ENCODE peak calls at places on chromosomes 11 and 22, in ten cellular contexts. T is SK-N-SH, V is HepG2, S is K562, E is upper lobe of left lung, L is ovary, B is A549, K is transverse colon, R is suprapubic skin, X is sigmoid colon. O is an unnamed sample.
A peak's percentile ranks its signal among the peaks of the same experiment; 100 is the strongest.

GRCh38 chr11:57646221-57646620 is 3.5 kb downstream of the YPEL4 start:
- DNase-seq in T (no peak), V (no peak), S (no peak), E (no peak), L (no peak), B (no peak), K (no peak), R (no peak), X (peak; percentile 70), O (no peak)

GRCh38 chr11:83727251-83727650 is 441.1 kb upstream of the CCDC90B start:
- DNase-seq in T (no peak), V (no peak), S (no peak), E (no peak), L (no peak), B (no peak), K (no peak), R (no peak), X (no peak), O (no peak)

GRCh38 chr11:17972987-17973386 is 39.9 kb downstream of the SERGEF start:
- DNase-seq in T (peak; percentile 61), V (peak; percentile 23), S (peak; percentile 50), E (no peak), L (peak; percentile 53), B (peak; percentile 62), K (peak; percentile 10), R (no peak), X (peak; percentile 75), O (no peak)

GRCh38 chr22:20469110-20469855 is 26.3 kb downstream of the KLHL22 start:
- DNase-seq in T (no peak), V (no peak), S (peak; percentile 71), E (no peak), L (no peak), B (no peak), K (no peak), R (no peak), X (no peak), O (no peak)

GRCh38 chr22:28146401-28147304 is 227.6 kb upstream of the PITPNB start:
- DNase-seq in T (no peak), V (no peak), S (no peak), E (no peak), L (no peak), B (no peak), K (no peak), R (no peak), X (no peak), O (no peak)

GRCh38 chr11:126405906-126406305 is 50.4 kb downstream of the ST3GAL4 start:
- DNase-seq in T (no peak), V (no peak), S (no peak), E (no peak), L (no peak), B (no peak), K (peak; percentile 73), R (peak; percentile 59), X (no peak), O (no peak)

GRCh38 chr11:22878039-22878438 is 17.8 kb upstream of the CCDC179 start:
- DNase-seq in T (no peak), V (no peak), S (no peak), E (no peak), L (no peak), B (no peak), K (peak; percentile 8), R (no peak), X (no peak), O (no peak)

GRCh38 chr11:57391546-57391945 is 1.1 kb upstream of the PRG2 start:
- DNase-seq in T (no peak), V (no peak), S (no peak), E (no peak), L (no peak), B (no peak), K (no peak), R (no peak), X (no peak), O (no peak)

DNA sequence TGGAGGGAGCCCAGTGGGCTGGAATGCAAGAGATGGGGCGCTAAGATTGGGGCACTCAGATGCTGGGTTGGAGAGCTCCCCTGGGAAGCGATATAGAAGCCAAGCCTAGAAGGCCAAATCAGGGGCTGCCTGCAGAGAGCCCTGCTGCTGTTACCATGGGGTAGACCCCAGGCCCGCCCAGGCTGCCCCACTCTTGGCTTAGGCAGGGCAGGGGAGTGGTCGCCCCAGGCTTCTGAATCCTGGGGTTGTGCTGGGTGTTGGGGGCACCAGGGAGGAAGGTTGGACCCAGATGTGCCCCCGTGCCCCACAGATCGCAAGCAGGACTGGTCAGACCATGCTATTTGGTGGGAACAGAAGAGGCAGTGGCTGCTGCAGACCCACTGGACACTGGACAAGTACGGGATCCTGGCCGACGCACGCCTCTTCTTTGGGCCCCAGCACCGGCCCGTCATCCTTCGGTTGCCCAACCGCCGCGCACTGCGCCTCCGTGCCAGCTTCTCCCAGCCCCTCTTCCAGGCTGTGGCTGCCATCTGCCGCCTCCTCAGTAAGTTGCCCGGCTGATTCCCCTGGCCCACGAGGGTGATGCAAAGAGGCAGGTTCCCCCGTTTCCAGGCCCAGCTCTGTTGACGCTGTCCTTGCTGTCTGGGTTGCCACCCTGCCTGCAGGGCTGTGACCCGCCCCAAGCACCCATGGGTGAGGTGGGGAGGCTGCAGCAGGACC is 3.9 kb downstream of the FERMT3 start:
- DNase-seq in T (peak; percentile 21), V (no peak), S (no peak), E (peak; percentile 71), L (no peak), B (no peak), K (no peak), R (no peak), X (no peak), O (no peak)
- TF ChIP-seq CTCF in T (no peak), V (no peak), S (no peak), E (no peak), L (no peak), B (no peak), K (no peak), R (no peak), X (no peak), O (no peak)

GRCh38 chr11:72429626-72430025 is 4.7 kb downstream of the CLPB start:
- DNase-seq in T (no peak), V (no peak), S (no peak), E (no peak), L (no peak), B (no peak), K (no peak), R (no peak), X (no peak), O (no peak)

GRCh38 chr11:72432347-72433287 is 1.7 kb downstream of the CLPB start:
- DNase-seq in T (no peak), V (peak; percentile 76), S (peak; percentile 21), E (no peak), L (no peak), B (no peak), K (no peak), R (no peak), X (no peak), O (no peak)

GRCh38 chr11:72433455-72434061 is 773 bp downstream of the CLPB start:
- DNase-seq in T (no peak), V (no peak), S (no peak), E (no peak), L (no peak), B (no peak), K (no peak), R (no peak), X (no peak), O (peak; percentile 37)

GRCh38 chr11:72431846-72432245 is 2.5 kb downstream of the CLPB start:
- DNase-seq in T (no peak), V (no peak), S (no peak), E (no peak), L (no peak), B (no peak), K (no peak), R (no peak), X (no peak), O (no peak)

GRCh38 chr11:72430743-72431570 is 3.4 kb downstream of the CLPB start:
- DNase-seq in T (peak; percentile 74), V (peak; percentile 66), S (peak; percentile 73), E (no peak), L (peak; percentile 44), B (peak; percentile 64), K (no peak), R (no peak), X (no peak), O (no peak)
- TF ChIP-seq EP300 in T (no peak), V (peak; percentile 20), S (no peak), E (no peak), L (no peak), B (no peak), K (no peak), R (no peak), X (no peak), O (no peak)

GRCh38 chr22:49152146-49152929 is 675.3 kb downstream of the BRD1 start:
- DNase-seq in T (peak; percentile 52), V (no peak), S (no peak), E (no peak), L (no peak), B (no peak), K (no peak), R (peak; percentile 46), X (no peak), O (no peak)

GRCh38 chr22:49148895-49149418 is 678.7 kb downstream of the BRD1 start:
- DNase-seq in T (no peak), V (no peak), S (no peak), E (no peak), L (no peak), B (no peak), K (no peak), R (no peak), X (no peak), O (no peak)

GRCh38 chr22:49149721-49150608 is 677.7 kb downstream of the BRD1 start:
- DNase-seq in T (no peak), V (no peak), S (no peak), E (no peak), L (no peak), B (no peak), K (no peak), R (no peak), X (no peak), O (no peak)

GRCh38 chr22:49151256-49152131 is 676.2 kb downstream of the BRD1 start:
- DNase-seq in T (peak; percentile 55), V (no peak), S (no peak), E (peak; percentile 72), L (no peak), B (no peak), K (no peak), R (peak; percentile 51), X (peak; percentile 61), O (no peak)

GRCh38 chr22:49150801-49151221 is 676.9 kb downstream of the BRD1 start:
- DNase-seq in T (peak; percentile 81), V (no peak), S (no peak), E (no peak), L (no peak), B (no peak), K (no peak), R (peak; percentile 54), X (no peak), O (no peak)
- TF ChIP-seq CTCF in T (no peak), V (no peak), S (no peak), E (no peak), L (no peak), B (no peak), K (no peak), R (no peak), X (no peak), O (no peak)

GRCh38 chr11:61699737-61700160 is 19.6 kb downstream of the DAGLA start:
- DNase-seq in T (no peak), V (no peak), S (no peak), E (peak; percentile 88), L (no peak), B (no peak), K (peak; percentile 72), R (no peak), X (peak; percentile 80), O (no peak)

GRCh38 chr11:61700221-61700620 is 20.0 kb downstream of the DAGLA start:
- DNase-seq in T (no peak), V (peak; percentile 46), S (peak; percentile 79), E (no peak), L (no peak), B (peak; percentile 88), K (peak; percentile 87), R (no peak), X (no peak), O (no peak)

GRCh38 chr11:61702701-61703312 is 22.6 kb downstream of the DAGLA start:
- DNase-seq in T (no peak), V (no peak), S (no peak), E (no peak), L (no peak), B (no peak), K (no peak), R (no peak), X (no peak), O (no peak)

GRCh38 chr11:61701298-61701993 is 21.3 kb downstream of the DAGLA start:
- DNase-seq in T (peak; percentile 64), V (peak; percentile 37), S (peak; percentile 53), E (no peak), L (no peak), B (peak; percentile 66), K (peak; percentile 48), R (no peak), X (no peak), O (no peak)

GRCh38 chr11:61700720-61701119 is 20.5 kb downstream of the DAGLA start:
- DNase-seq in T (no peak), V (no peak), S (no peak), E (peak; percentile 52), L (no peak), B (no peak), K (no peak), R (no peak), X (no peak), O (no peak)
- TF ChIP-seq EP300 in T (no peak), V (no peak), S (no peak), E (no peak), L (no peak), B (no peak), K (no peak), R (no peak), X (no peak), O (no peak)

O was measured in tibial nerve.